ENCODE peak calls at places on chromosome 6, in four cellular contexts. One of them, this sample, is unnamed.

GRCh38 chr6:47071681-47072080 is 29.5 kb upstream of the ADGRF1 start:
- DNase-seq in left kidney: no peak
- DNase-seq in memory B cell: no peak
- DNase-seq in uterus: no peak
- DNase-seq in this sample: no peak

GRCh38 chr6:108492131-108492766 is 68.5 kb upstream of the FOXO3 start:
- DNase-seq in uterus: no peak
- DNase-seq in left kidney: peak
- DNase-seq in memory B cell: peak
- DNase-seq in this sample: no peak

GRCh38 chr6:159097256-159097655 is 52.5 kb upstream of the TAGAP start:
- DNase-seq in uterus: no peak
- DNase-seq in left kidney: no peak
- DNase-seq in memory B cell: no peak
- DNase-seq in this sample: no peak

GRCh38 chr6:84581494-84582259 is 182.7 kb downstream of the TBX18 start:
- DNase-seq in memory B cell: no peak
- DNase-seq in uterus: no peak
- DNase-seq in left kidney: no peak
- DNase-seq in this sample: no peak

GRCh38 chr6:153024401-153025017 is 22.0 kb upstream of the MTRF1L start:
- DNase-seq in left kidney: peak
- DNase-seq in memory B cell: peak
- DNase-seq in uterus: peak
- DNase-seq in this sample: no peak

GRCh38 chr6:88780714-88781389 is 182.6 kb downstream of the RNGTT start:
- DNase-seq in left kidney: peak
- DNase-seq in uterus: peak
- DNase-seq in memory B cell: peak
- DNase-seq in this sample: no peak

GRCh38 chr6:87742106-87742505 is 40.1 kb upstream of the AKIRIN2 start:
- DNase-seq in memory B cell: peak
- DNase-seq in uterus: no peak
- DNase-seq in left kidney: no peak
- DNase-seq in this sample: no peak

GRCh38 chr6:74199146-74199680 is 503.2 kb downstream of the CD109 start:
- DNase-seq in uterus: no peak
- DNase-seq in left kidney: no peak
- DNase-seq in memory B cell: no peak
- DNase-seq in this sample: no peak

GRCh38 chr6:117677553-117678131 is 2.4 kb downstream of the NUS1 start:
- DNase-seq in memory B cell: no peak
- DNase-seq in uterus: no peak
- DNase-seq in left kidney: no peak
- DNase-seq in this sample: no peak

GRCh38 chr6:35603326-35604202 is 85.2 kb downstream of the FKBP5 start:
- DNase-seq in left kidney: no peak
- DNase-seq in uterus: no peak
- DNase-seq in memory B cell: no peak
- DNase-seq in this sample: no peak

GRCh38 chr6:37478827-37479226 is 20.9 kb downstream of the CCDC167 start:
- DNase-seq in memory B cell: no peak
- DNase-seq in left kidney: no peak
- DNase-seq in uterus: no peak
- DNase-seq in this sample: no peak